ENCODE peak calls at places on chromosomes 1 and 21, in eight cellular contexts. One of them, this sample, is unnamed.

GRCh38 chr21:43653626-43654025 is 5.7 kb downstream of the HSF2BP start:
- DNase-seq in PC-3: no peak
- DNase-seq in ovary: no peak
- DNase-seq in heart left ventricle: no peak
- DNase-seq in uterus: no peak
- DNase-seq in MM.1S: no peak
- DNase-seq in mammary epithelial cell: no peak
- DNase-seq in upper lobe of right lung: no peak
- DNase-seq in this sample: no peak

GRCh38 chr21:45552696-45553391 is 10.6 kb upstream of the SLC19A1 start:
- DNase-seq in PC-3: no peak
- DNase-seq in ovary: no peak
- DNase-seq in heart left ventricle: peak; percentile 58
- DNase-seq in uterus: no peak
- DNase-seq in MM.1S: no peak
- DNase-seq in mammary epithelial cell: no peak
- DNase-seq in upper lobe of right lung: peak; percentile 64
- DNase-seq in this sample: no peak

GRCh38 chr1:61056674-61057439 is 25.5 kb upstream of the NFIA start:
- DNase-seq in PC-3: peak; percentile 65
- DNase-seq in ovary: peak; percentile 58
- DNase-seq in heart left ventricle: peak; percentile 78
- DNase-seq in uterus: peak; percentile 60
- DNase-seq in MM.1S: peak; percentile 31
- DNase-seq in mammary epithelial cell: peak; percentile 53
- DNase-seq in upper lobe of right lung: peak; percentile 81
- DNase-seq in this sample: no peak

GRCh38 chr1:170674239-170674638 is 10.3 kb downstream of the PRRX1 start:
- DNase-seq in PC-3: no peak
- DNase-seq in ovary: no peak
- DNase-seq in heart left ventricle: no peak
- DNase-seq in uterus: no peak
- DNase-seq in MM.1S: no peak
- DNase-seq in mammary epithelial cell: no peak
- DNase-seq in upper lobe of right lung: no peak
- DNase-seq in this sample: no peak

GRCh38 chr1:37515185-37516034 is 844 bp upstream of the MEAF6 start:
- DNase-seq in PC-3: no peak
- DNase-seq in ovary: no peak
- DNase-seq in heart left ventricle: no peak
- DNase-seq in uterus: no peak
- DNase-seq in MM.1S: no peak
- DNase-seq in mammary epithelial cell: no peak
- DNase-seq in upper lobe of right lung: no peak
- DNase-seq in this sample: no peak

GRCh38 chr1:38872401-38873026 is 634 bp downstream of the MYCBP start:
- DNase-seq in PC-3: peak; percentile 26
- DNase-seq in ovary: no peak
- DNase-seq in heart left ventricle: no peak
- DNase-seq in uterus: no peak
- DNase-seq in MM.1S: peak; percentile 66
- DNase-seq in mammary epithelial cell: peak; percentile 17
- DNase-seq in upper lobe of right lung: no peak
- DNase-seq in this sample: no peak

GRCh38 chr21:21921410-21922232 is 923.4 kb downstream of the NCAM2 start:
- DNase-seq in PC-3: peak; percentile 65
- DNase-seq in ovary: no peak
- DNase-seq in heart left ventricle: no peak
- DNase-seq in uterus: no peak
- DNase-seq in MM.1S: peak; percentile 68
- DNase-seq in mammary epithelial cell: no peak
- DNase-seq in upper lobe of right lung: no peak
- DNase-seq in this sample: no peak

GRCh38 chr1:53512807-53513755 is 53.9 kb downstream of the DMRTB1 start:
- DNase-seq in PC-3: no peak
- DNase-seq in ovary: no peak
- DNase-seq in heart left ventricle: peak; percentile 21
- DNase-seq in uterus: no peak
- DNase-seq in MM.1S: no peak
- DNase-seq in mammary epithelial cell: no peak
- DNase-seq in upper lobe of right lung: no peak
- DNase-seq in this sample: no peak

GRCh38 chr1:5913876-5914275 is 78.3 kb downstream of the NPHP4 start:
- DNase-seq in PC-3: no peak
- DNase-seq in ovary: no peak
- DNase-seq in heart left ventricle: no peak
- DNase-seq in uterus: no peak
- DNase-seq in MM.1S: no peak
- DNase-seq in mammary epithelial cell: no peak
- DNase-seq in upper lobe of right lung: no peak
- DNase-seq in this sample: no peak

GRCh38 chr1:36155560-36156328 is at the start of gene MAP7D1:
- DNase-seq in PC-3: peak; percentile 83
- DNase-seq in ovary: peak; percentile 91
- DNase-seq in heart left ventricle: peak; percentile 96
- DNase-seq in uterus: peak; percentile 86
- DNase-seq in MM.1S: peak; percentile 78
- DNase-seq in mammary epithelial cell: peak; percentile 76
- DNase-seq in upper lobe of right lung: peak; percentile 95
- DNase-seq in this sample: peak; percentile 88

GRCh38 chr1:36153476-36153875 is 2.5 kb upstream of the MAP7D1 start:
- DNase-seq in PC-3: no peak
- DNase-seq in ovary: no peak
- DNase-seq in heart left ventricle: no peak
- DNase-seq in uterus: no peak
- DNase-seq in MM.1S: no peak
- DNase-seq in mammary epithelial cell: no peak
- DNase-seq in upper lobe of right lung: no peak
- DNase-seq in this sample: no peak

GRCh38 chr1:36154335-36154734 is 1.6 kb upstream of the MAP7D1 start:
- DNase-seq in PC-3: no peak
- DNase-seq in ovary: no peak
- DNase-seq in heart left ventricle: no peak
- DNase-seq in uterus: no peak
- DNase-seq in MM.1S: no peak
- DNase-seq in mammary epithelial cell: no peak
- DNase-seq in upper lobe of right lung: no peak
- DNase-seq in this sample: no peak

GRCh38 chr1:36156329-36157114 is 562 bp downstream of the MAP7D1 start:
- DNase-seq in PC-3: peak; percentile 35
- DNase-seq in ovary: peak; percentile 71
- DNase-seq in heart left ventricle: peak; percentile 89
- DNase-seq in uterus: peak; percentile 68
- DNase-seq in MM.1S: peak; percentile 62
- DNase-seq in mammary epithelial cell: peak; percentile 55
- DNase-seq in upper lobe of right lung: peak; percentile 82
- DNase-seq in this sample: peak; percentile 65

GRCh38 chr1:36154765-36155559 is 998 bp upstream of the MAP7D1 start:
- DNase-seq in PC-3: no peak
- DNase-seq in ovary: peak; percentile 52
- DNase-seq in heart left ventricle: peak; percentile 78
- DNase-seq in uterus: peak; percentile 53
- DNase-seq in MM.1S: no peak
- DNase-seq in mammary epithelial cell: no peak
- DNase-seq in upper lobe of right lung: no peak
- DNase-seq in this sample: no peak
- H3K27ac ChIP-seq in PC-3: peak overlapping the region; percentile 65
- H3K27ac ChIP-seq in ovary: peak overlapping the region; percentile 97
- H3K27ac ChIP-seq in heart left ventricle: peak overlapping the region; percentile 86
- H3K27ac ChIP-seq in uterus: peak overlapping the region; percentile 100
- H3K27ac ChIP-seq in MM.1S: peak overlapping the region; percentile 63
- H3K27ac ChIP-seq in mammary epithelial cell: peak overlapping the region; percentile 84
- H3K27ac ChIP-seq in upper lobe of right lung: peak overlapping the region; percentile 99
- H3K27ac ChIP-seq in this sample: peak overlapping the region; percentile 95

GRCh38 chr1:16183765-16184556 is 28.1 kb upstream of the EPHA2 start:
- DNase-seq in PC-3: no peak
- DNase-seq in ovary: no peak
- DNase-seq in heart left ventricle: no peak
- DNase-seq in uterus: no peak
- DNase-seq in MM.1S: no peak
- DNase-seq in mammary epithelial cell: no peak
- DNase-seq in upper lobe of right lung: peak; percentile 65
- DNase-seq in this sample: no peak

GRCh38 chr1:16184557-16185303 is 27.7 kb downstream of the ARHGEF19 start:
- DNase-seq in PC-3: no peak
- DNase-seq in ovary: no peak
- DNase-seq in heart left ventricle: no peak
- DNase-seq in uterus: no peak
- DNase-seq in MM.1S: no peak
- DNase-seq in mammary epithelial cell: peak; percentile 74
- DNase-seq in upper lobe of right lung: peak; percentile 60
- DNase-seq in this sample: no peak

GRCh38 chr1:16180291-16180824 is 24.5 kb upstream of the EPHA2 start:
- DNase-seq in PC-3: peak; percentile 57
- DNase-seq in ovary: no peak
- DNase-seq in heart left ventricle: no peak
- DNase-seq in uterus: no peak
- DNase-seq in MM.1S: no peak
- DNase-seq in mammary epithelial cell: no peak
- DNase-seq in upper lobe of right lung: peak; percentile 42
- DNase-seq in this sample: no peak

GRCh38 chr1:16183157-16183556 is 27.3 kb upstream of the EPHA2 start:
- DNase-seq in PC-3: peak; percentile 88
- DNase-seq in ovary: no peak
- DNase-seq in heart left ventricle: no peak
- DNase-seq in uterus: no peak
- DNase-seq in MM.1S: no peak
- DNase-seq in mammary epithelial cell: peak; percentile 74
- DNase-seq in upper lobe of right lung: peak; percentile 90
- DNase-seq in this sample: no peak

DNA sequence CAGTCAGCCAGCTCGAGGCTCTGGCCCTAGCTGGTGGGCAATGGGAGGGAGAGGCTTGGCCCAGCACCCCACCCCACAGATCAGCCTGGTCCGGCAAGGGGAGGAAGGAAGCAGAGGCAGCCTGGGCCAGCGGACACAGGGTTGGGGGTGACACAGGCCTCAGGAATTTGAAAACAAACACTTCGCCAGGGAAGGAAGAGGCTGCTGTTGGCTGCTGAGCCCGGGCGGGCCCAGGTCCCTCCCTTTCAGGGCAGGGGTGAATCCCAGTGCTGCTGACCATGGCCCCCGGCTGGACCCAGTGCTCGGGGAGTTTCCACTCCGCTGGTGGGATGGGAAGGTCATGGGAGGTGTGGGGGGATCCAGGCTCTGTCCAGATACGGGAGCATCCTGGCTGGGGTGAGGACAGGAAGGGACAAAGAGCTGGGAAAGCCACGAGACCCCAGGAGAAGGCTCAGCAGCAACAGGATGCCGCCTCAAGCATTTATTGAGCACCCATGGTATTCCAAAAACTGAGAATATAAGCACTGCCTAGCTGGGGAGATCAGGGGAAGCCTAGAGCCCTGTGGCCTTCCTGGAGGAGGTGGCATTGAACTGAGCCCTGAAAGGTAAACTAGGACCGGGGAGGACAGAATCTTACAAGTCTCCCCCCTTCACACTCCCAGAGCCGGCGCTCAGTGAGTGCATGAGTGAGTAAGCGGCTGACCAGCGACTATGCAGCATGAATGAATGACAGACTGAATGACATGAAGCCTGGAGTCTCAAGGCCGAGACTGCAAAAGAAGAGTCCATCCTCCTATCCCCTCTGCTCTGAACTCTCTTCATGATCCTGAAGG is 26.2 kb upstream of the EPHA2 start:
- DNase-seq in PC-3: peak; percentile 94
- DNase-seq in ovary: peak; percentile 93
- DNase-seq in heart left ventricle: peak; percentile 91
- DNase-seq in uterus: peak; percentile 91
- DNase-seq in MM.1S: no peak
- DNase-seq in mammary epithelial cell: peak; percentile 85
- DNase-seq in upper lobe of right lung: peak; percentile 90
- DNase-seq in this sample: peak; percentile 97
- H3K4me1 ChIP-seq in PC-3: peaks cover 84% of the 10 kb centered on the region
- H3K4me1 ChIP-seq in ovary: peaks cover 14% of the 10 kb centered on the region
- H3K4me1 ChIP-seq in heart left ventricle: peaks cover 22% of the 10 kb centered on the region
- H3K4me1 ChIP-seq in uterus: peaks cover 19% of the 10 kb centered on the region
- H3K4me1 ChIP-seq in MM.1S: no peaks in the 10 kb centered on the region
- H3K4me1 ChIP-seq in mammary epithelial cell: peaks cover 50% of the 10 kb centered on the region
- H3K4me1 ChIP-seq in upper lobe of right lung: peaks cover 45% of the 10 kb centered on the region
- H3K4me1 ChIP-seq in this sample: peaks cover 45% of the 10 kb centered on the region

GRCh38 chr1:3077081-3077480 is 8.1 kb downstream of the PRDM16 start:
- DNase-seq in PC-3: no peak
- DNase-seq in ovary: no peak
- DNase-seq in heart left ventricle: no peak
- DNase-seq in uterus: no peak
- DNase-seq in MM.1S: no peak
- DNase-seq in mammary epithelial cell: no peak
- DNase-seq in upper lobe of right lung: no peak
- DNase-seq in this sample: no peak

GRCh38 chr1:3074800-3075199 is 5.8 kb downstream of the PRDM16 start:
- DNase-seq in PC-3: no peak
- DNase-seq in ovary: no peak
- DNase-seq in heart left ventricle: no peak
- DNase-seq in uterus: no peak
- DNase-seq in MM.1S: no peak
- DNase-seq in mammary epithelial cell: no peak
- DNase-seq in upper lobe of right lung: peak; percentile 79
- DNase-seq in this sample: no peak

GRCh38 chr1:3075666-3076387 is 6.8 kb downstream of the PRDM16 start:
- DNase-seq in PC-3: no peak
- DNase-seq in ovary: no peak
- DNase-seq in heart left ventricle: no peak
- DNase-seq in uterus: no peak
- DNase-seq in MM.1S: no peak
- DNase-seq in mammary epithelial cell: no peak
- DNase-seq in upper lobe of right lung: no peak
- DNase-seq in this sample: no peak

GRCh38 chr1:3077561-3077960 is 8.6 kb downstream of the PRDM16 start:
- DNase-seq in PC-3: no peak
- DNase-seq in ovary: no peak
- DNase-seq in heart left ventricle: no peak
- DNase-seq in uterus: no peak
- DNase-seq in MM.1S: no peak
- DNase-seq in mammary epithelial cell: no peak
- DNase-seq in upper lobe of right lung: no peak
- DNase-seq in this sample: no peak

DNA sequence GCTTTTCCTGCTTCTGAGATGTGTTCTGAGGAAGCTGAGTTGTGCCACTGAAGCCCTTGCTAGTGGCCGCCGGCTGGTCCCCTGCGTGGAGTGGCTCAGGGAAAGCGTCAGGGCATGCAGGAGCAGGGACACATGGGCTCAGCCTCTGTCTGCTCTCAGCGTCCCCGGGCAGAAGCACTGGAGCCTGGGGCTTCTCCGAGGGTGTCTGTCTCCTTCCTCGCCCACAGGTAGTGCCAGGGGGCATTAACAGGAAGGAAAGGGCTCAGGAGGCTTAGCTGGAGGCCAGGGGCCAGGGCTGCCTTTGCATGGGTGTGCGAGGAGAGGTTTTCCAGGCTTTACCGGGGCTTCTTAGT is 7.4 kb downstream of the PRDM16 start:
- DNase-seq in PC-3: no peak
- DNase-seq in ovary: no peak
- DNase-seq in heart left ventricle: no peak
- DNase-seq in uterus: no peak
- DNase-seq in MM.1S: no peak
- DNase-seq in mammary epithelial cell: no peak
- DNase-seq in upper lobe of right lung: no peak
- DNase-seq in this sample: no peak
- H3K27ac ChIP-seq in PC-3: no peak overlapping the region
- H3K27ac ChIP-seq in ovary: no peak overlapping the region
- H3K27ac ChIP-seq in heart left ventricle: no peak overlapping the region
- H3K27ac ChIP-seq in uterus: no peak overlapping the region
- H3K27ac ChIP-seq in MM.1S: no peak overlapping the region
- H3K27ac ChIP-seq in mammary epithelial cell: no peak overlapping the region
- H3K27ac ChIP-seq in upper lobe of right lung: no peak overlapping the region
- H3K27ac ChIP-seq in this sample: no peak overlapping the region

GRCh38 chr1:67019600-67020136 is 34.3 kb downstream of the SLC35D1 start:
- DNase-seq in PC-3: no peak
- DNase-seq in ovary: no peak
- DNase-seq in heart left ventricle: no peak
- DNase-seq in uterus: peak; percentile 20
- DNase-seq in MM.1S: no peak
- DNase-seq in mammary epithelial cell: peak; percentile 26
- DNase-seq in upper lobe of right lung: no peak
- DNase-seq in this sample: no peak
- H3K4me1 ChIP-seq in PC-3: no peaks in the 10 kb centered on the region
- H3K4me1 ChIP-seq in ovary: peaks cover 1% of the 10 kb centered on the region
- H3K4me1 ChIP-seq in heart left ventricle: peaks cover 15% of the 10 kb centered on the region
- H3K4me1 ChIP-seq in uterus: no peaks in the 10 kb centered on the region
- H3K4me1 ChIP-seq in MM.1S: peaks cover 26% of the 10 kb centered on the region
- H3K4me1 ChIP-seq in mammary epithelial cell: no peaks in the 10 kb centered on the region
- H3K4me1 ChIP-seq in upper lobe of right lung: no peaks in the 10 kb centered on the region
- H3K4me1 ChIP-seq in this sample: peaks cover 16% of the 10 kb centered on the region

This sample was measured in SJSA1.